ENCODE peak calls at places on chromosomes 3 and 15, in four cellular contexts. I is Panc1, H is breast epithelium, A is suprapubic skin. P is an unnamed sample. For H3K9me3, the result is how much of the 10 kb centered on the place peaks cover.

GRCh38 chr15:100722551-100723322 is 120.3 kb downstream of the ASB7 start:
- DNase-seq in H (no peak), I (no peak), A (no peak), P (no peak)

GRCh38 chr3:9080165-9080564 is 116.9 kb upstream of the RAD18 start:
- DNase-seq in I (no peak), H (no peak), A (no peak), P (no peak)

GRCh38 chr15:81327526-81327925 is 3.6 kb upstream of the STARD5 start:
- DNase-seq in I (no peak), A (no peak), H (no peak), P (no peak)

GRCh38 chr3:12194209-12194608 is 35.5 kb upstream of the TIMP4 start:
- DNase-seq in A (no peak), H (no peak), I (peak), P (no peak)

GRCh38 chr15:49101536-49101935 is 53.9 kb downstream of the COPS2 start:
- DNase-seq in I (no peak), A (no peak), H (no peak), P (no peak)

GRCh38 chr3:64680334-64680733 is 7.5 kb downstream of the ADAMTS9 start:
- DNase-seq in A (no peak), H (no peak), I (no peak), P (no peak)

GRCh38 chr3:117104792-117105191 is 395.2 kb downstream of the TUSC7 start:
- DNase-seq in A (no peak), H (no peak), I (no peak), P (no peak)

GRCh38 chr3:151282921-151283320 is 4.6 kb upstream of the P2RY14 start:
- DNase-seq in H (no peak), A (no peak), I (peak), P (no peak)

GRCh38 chr3:145776782-145777408 is 384.1 kb downstream of the PLOD2 start:
- DNase-seq in H (no peak), I (peak), A (no peak), P (no peak)

GRCh38 chr15:101775136-101775535 is 28.2 kb upstream of the OR4F6 start:
- DNase-seq in I (no peak), H (no peak), A (no peak), P (no peak)

GRCh38 chr3:128824132-128824850 is 55.1 kb upstream of the ACAD9 start:
- DNase-seq in H (no peak), A (no peak), I (no peak), P (no peak)

GRCh38 chr15:92077353-92078080 is 224.0 kb downstream of the SLCO3A1 start:
- DNase-seq in I (no peak), A (peak), H (peak), P (peak)

GRCh38 chr3:36600413-36600812 is 163.9 kb downstream of the DCLK3 start:
- DNase-seq in I (no peak), A (no peak), H (no peak), P (no peak)

GRCh38 chr3:124007186-124007585 is 15.3 kb upstream of the ROPN1 start:
- DNase-seq in I (no peak), A (no peak), H (no peak), P (no peak)

GRCh38 chr3:38469852-38470251 is 16.2 kb downstream of the ACVR2B start:
- DNase-seq in H (no peak), A (no peak), I (no peak), P (no peak)
- H3K9me3 ChIP-seq in H (under half), A (under half), I (under half), P (under half)

DNA sequence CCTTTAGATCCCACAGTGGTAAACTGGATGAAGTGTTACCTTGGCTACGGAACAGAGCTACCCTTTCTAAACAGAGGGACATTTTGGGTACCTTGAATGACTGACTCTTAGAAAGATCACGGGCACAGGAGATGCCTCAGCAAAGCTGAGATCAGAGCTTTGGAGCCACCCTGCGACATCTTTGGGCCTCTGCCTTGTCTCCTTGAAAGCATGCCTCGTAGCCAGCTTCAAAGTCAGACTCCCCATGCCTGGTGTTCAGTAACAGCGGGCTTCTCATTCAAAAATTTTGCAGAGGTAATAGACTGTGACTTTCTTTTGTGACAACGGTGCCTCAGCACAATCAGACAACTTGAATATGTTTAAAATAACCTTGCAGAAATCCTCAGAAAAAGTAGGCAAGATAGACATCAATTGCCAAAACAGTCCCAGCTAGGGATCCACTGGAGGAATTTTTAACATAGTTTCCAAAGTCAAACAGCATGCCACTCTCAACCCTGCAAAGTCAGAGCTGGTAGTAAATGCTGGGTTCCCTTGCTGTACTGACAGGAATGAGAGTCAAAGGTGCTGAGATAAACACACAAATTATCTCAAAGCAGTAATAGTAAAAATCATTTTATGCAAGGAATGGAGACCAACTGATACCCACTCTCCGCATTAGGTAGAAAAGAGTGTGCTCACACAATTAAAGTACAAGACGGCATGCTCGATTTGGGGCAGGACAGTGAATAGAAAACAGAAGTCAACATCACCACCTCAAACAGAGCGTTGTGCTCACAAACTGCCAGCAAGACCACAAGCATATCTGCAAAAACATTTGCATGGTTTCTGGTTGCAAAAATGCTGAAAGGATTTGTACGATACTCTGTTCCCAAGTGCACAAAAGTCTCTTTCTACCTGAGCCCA is 82.1 kb downstream of the MYO1E start:
- DNase-seq in I (no peak), A (no peak), H (no peak), P (no peak)
- TF ChIP-seq CTCF in I (no peak), A (no peak), H (no peak), P (no peak)

GRCh38 chr3:71484047-71484446 is 99.5 kb downstream of the FOXP1 start:
- DNase-seq in I (no peak), H (no peak), A (no peak), P (no peak)
- TF ChIP-seq POLR2AphosphoS5 in I (no peak), H (no peak), A (no peak), P (no peak)

DNA sequence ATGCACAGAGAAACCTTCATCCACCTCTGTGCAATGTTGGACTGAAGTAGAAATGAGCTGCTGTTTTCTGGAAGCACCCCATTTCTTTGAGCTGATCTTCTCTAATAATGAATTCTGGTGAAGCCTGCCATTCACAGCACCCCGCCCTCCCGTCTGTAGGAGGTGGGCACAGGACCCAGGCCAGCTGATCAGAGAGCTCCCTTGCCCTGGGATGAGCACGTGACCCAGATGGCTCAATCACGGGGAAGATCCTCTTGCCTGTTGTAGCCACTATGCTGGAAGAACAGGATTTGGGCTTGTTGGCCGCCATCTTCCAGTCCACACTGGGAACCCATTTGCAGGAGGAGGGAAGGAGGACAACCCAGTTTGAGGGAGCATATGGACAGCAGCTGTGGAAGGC is 44.5 kb downstream of the GOLGA6L2 start:
- DNase-seq in A (no peak), H (no peak), I (no peak), P (no peak)
- H3K9me3 ChIP-seq in A (under half), H (under half), I (under half), P (under half)